ENCODE peak calls at places on chromosomes 13 and 19, in four cellular contexts. Y, V, N and P are unnamed samples.
A peak's percentile ranks its signal among the peaks of the same experiment; 100 is the strongest.

GRCh38 chr19:51016798-51017683 is 2.5 kb downstream of the KLK10 start:
- DNase-seq in Y (peak; percentile 7), V (peak; percentile 46), N (no peak), P (peak; percentile 43)

GRCh38 chr19:6273701-6274601 is 5.8 kb downstream of the MLLT1 start:
- DNase-seq in V (peak; percentile 98), N (no peak), Y (no peak), P (peak; percentile 77)

GRCh38 chr19:1247747-1248453 is 483 bp upstream of the MIDN start:
- DNase-seq in V (peak; percentile 75), N (peak; percentile 72), Y (peak; percentile 79), P (peak; percentile 30)

GRCh38 chr13:31485183-31485582 is 254.1 kb upstream of the RXFP2 start:
- DNase-seq in V (no peak), N (no peak), Y (no peak), P (peak; percentile 15)

GRCh38 chr19:45676851-45677263 is 8.8 kb downstream of the GIPR start:
- DNase-seq in V (no peak), N (peak; percentile 71), Y (peak; percentile 49), P (no peak)

GRCh38 chr13:57553932-57554331 is 77.6 kb upstream of the PCDH17 start:
- DNase-seq in V (no peak), Y (no peak), N (no peak), P (no peak)

GRCh38 chr19:55305491-55305890 is 19.6 kb downstream of the TMEM150B start:
- DNase-seq in N (peak; percentile 63), Y (peak; percentile 31), V (peak; percentile 41), P (peak; percentile 26)

GRCh38 chr19:55687281-55688172 is 12.5 kb downstream of the EPN1 start:
- DNase-seq in V (no peak), N (no peak), Y (no peak), P (no peak)

GRCh38 chr19:47755065-47755761 is 9.9 kb downstream of the NOP53 start:
- DNase-seq in V (no peak), N (no peak), Y (no peak), P (no peak)

GRCh38 chr19:29478578-29479565 is 46.9 kb upstream of the VSTM2B start:
- DNase-seq in Y (no peak), N (no peak), V (no peak), P (no peak)

GRCh38 chr13:25192936-25193335 is 20.8 kb upstream of the AMER2 start:
- DNase-seq in Y (no peak), N (no peak), V (no peak), P (no peak)

GRCh38 chr13:51223284-51224270 is 1.4 kb downstream of the FAM124A start:
- DNase-seq in N (no peak), V (no peak), Y (no peak), P (no peak)

GRCh38 chr13:29520671-29521070 is 74.8 kb downstream of the SLC7A1 start:
- DNase-seq in N (no peak), V (peak; percentile 88), Y (no peak), P (peak; percentile 52)

GRCh38 chr13:29472317-29472961 is 123.0 kb downstream of the SLC7A1 start:
- DNase-seq in V (peak; percentile 83), N (no peak), Y (peak; percentile 12), P (peak; percentile 58)

DNA sequence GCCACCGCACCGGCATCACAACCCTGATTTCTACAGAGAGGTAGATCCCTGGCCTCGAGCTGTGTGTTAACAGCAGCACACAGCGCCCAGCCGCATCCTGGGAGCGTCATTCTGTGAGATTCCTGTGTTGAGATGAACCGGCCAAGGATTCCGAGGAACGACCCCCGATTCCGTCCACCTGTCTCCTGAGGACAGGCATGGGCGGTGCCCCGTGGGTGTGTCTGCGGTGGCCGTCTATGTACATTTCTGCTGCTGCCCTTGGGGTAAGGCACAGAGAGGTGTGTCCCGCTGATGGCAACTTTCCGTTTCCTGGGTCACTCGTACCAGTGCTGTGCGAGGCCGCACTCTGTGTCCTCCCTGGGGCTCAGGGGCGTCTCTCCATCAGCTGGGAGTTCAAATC is 16.1 kb upstream of the F2RL3 start:
- DNase-seq in V (no peak), N (no peak), Y (no peak), P (no peak)
- H3K36me3 ChIP-seq in V (peaks cover 75% of the 10 kb centered on the region), N (peaks cover 42% of the 10 kb centered on the region), Y (peaks cover 17% of the 10 kb centered on the region), P (peaks cover 48% of the 10 kb centered on the region)

GRCh38 chr13:35471466-35472307 is 4.8 kb downstream of the MAB21L1 start:
- DNase-seq in N (no peak), Y (no peak), V (peak; percentile 65), P (no peak)
- H3K27me3 ChIP-seq in N (peaks cover 32% of the 10 kb centered on the region), Y (peaks cover 12% of the 10 kb centered on the region), V (no peaks in the 10 kb centered on the region), P (peaks cover 2% of the 10 kb centered on the region)

GRCh38 chr13:20980899-20981298 is 78.4 kb upstream of the XPO4 start:
- DNase-seq in V (no peak), N (no peak), Y (no peak), P (no peak)
- H3K36me3 ChIP-seq in V (peaks cover 82% of the 10 kb centered on the region), N (no peaks in the 10 kb centered on the region), Y (no peaks in the 10 kb centered on the region), P (peaks cover 23% of the 10 kb centered on the region)

GRCh38 chr19:9040131-9040530 is 29.9 kb upstream of the MUC16 start:
- DNase-seq in Y (no peak), V (no peak), N (no peak), P (no peak)

GRCh38 chr19:9041023-9041422 is 30.8 kb upstream of the MUC16 start:
- DNase-seq in N (no peak), Y (no peak), V (no peak), P (no peak)

GRCh38 chr19:9044449-9044848 is 34.2 kb upstream of the MUC16 start:
- DNase-seq in N (no peak), Y (no peak), V (no peak), P (no peak)

GRCh38 chr19:9046694-9047093 is 36.5 kb upstream of the MUC16 start:
- DNase-seq in N (no peak), Y (no peak), V (no peak), P (no peak)

GRCh38 chr19:9043524-9043923 is 33.3 kb upstream of the MUC16 start:
- DNase-seq in Y (no peak), V (no peak), N (no peak), P (no peak)
- H3K27me3 ChIP-seq in Y (no peaks in the 10 kb centered on the region), V (no peaks in the 10 kb centered on the region), N (no peaks in the 10 kb centered on the region), P (no peaks in the 10 kb centered on the region)